ENCODE peak calls at places on chromosomes 4 and X, in six cellular contexts. S is esophagus squamous epithelium, O is lower lobe of right lung, C is MM.1S, R is stomach, M is uterus. N is an unnamed sample.
A peak's percentile ranks its signal among the peaks of the same experiment; 100 is the strongest.

GRCh38 chr4:182695842-182696241 is 221.3 kb downstream of the DCTD start:
- DNase-seq in S (no peak), R (no peak), C (no peak), M (no peak), O (no peak), N (no peak)

GRCh38 chr4:184544711-184545409 is 70.5 kb upstream of the IRF2 start:
- DNase-seq in S (no peak), O (no peak), R (no peak), M (no peak), C (no peak), N (no peak)

GRCh38 chr4:184746532-184746870 is 12.6 kb upstream of the CENPU start:
- DNase-seq in C (no peak), M (peak; percentile 63), O (no peak), S (no peak), R (peak; percentile 76), N (no peak)

GRCh38 chr4:147924604-147925412 is 192.9 kb downstream of the ARHGAP10 start:
- DNase-seq in M (no peak), S (no peak), R (peak; percentile 31), C (no peak), O (no peak), N (no peak)

GRCh38 chrX:43108828-43109227 is 330.9 kb upstream of the PPP1R2C start:
- DNase-seq in S (no peak), M (no peak), O (no peak), C (no peak), R (no peak), N (no peak)

GRCh38 chr4:37490391-37491347 is 195.5 kb downstream of the RELL1 start:
- DNase-seq in S (no peak), O (no peak), M (no peak), C (no peak), R (no peak), N (no peak)

GRCh38 chr4:24321151-24321550 is 263.2 kb downstream of the DHX15 start:
- DNase-seq in S (no peak), M (no peak), C (no peak), O (no peak), R (no peak), N (no peak)

GRCh38 chrX:2928583-2929434 is at the start of gene ARSD:
- DNase-seq in O (peak; percentile 96), S (peak; percentile 75), C (no peak), R (peak; percentile 95), M (peak; percentile 91), N (peak; percentile 37)

GRCh38 chr4:15779336-15779735 is 1.2 kb downstream of the CD38 start:
- DNase-seq in M (peak; percentile 41), R (no peak), C (no peak), O (peak; percentile 61), S (no peak), N (no peak)

GRCh38 chr4:66927937-66928336 is 617.4 kb downstream of the CENPC start:
- DNase-seq in O (no peak), R (no peak), M (no peak), S (no peak), C (no peak), N (no peak)

GRCh38 chrX:63250253-63250868 is 100.8 kb downstream of the SPIN4 start:
- DNase-seq in R (peak; percentile 26), O (no peak), C (peak; percentile 81), S (no peak), M (no peak), N (peak; percentile 50)

GRCh38 chr4:85084371-85085170 is 118.1 kb upstream of the WDFY3 start:
- DNase-seq in S (no peak), O (no peak), C (peak; percentile 77), M (no peak), R (no peak), N (no peak)

GRCh38 chrX:21764043-21764442 is 6.1 kb upstream of the SMPX start:
- DNase-seq in O (no peak), C (no peak), R (no peak), M (no peak), S (no peak), N (no peak)

GRCh38 chrX:106397788-106398538 is 213.8 kb upstream of the RADX start:
- DNase-seq in R (no peak), M (no peak), C (no peak), O (no peak), S (no peak), N (no peak)

GRCh38 chrX:146615807-146616206 is 193.8 kb upstream of the CXorf51B start:
- DNase-seq in M (no peak), C (no peak), O (no peak), S (no peak), R (no peak), N (no peak)

GRCh38 chr4:3851211-3851610 is 85.0 kb downstream of the ADRA2C start:
- DNase-seq in M (no peak), S (no peak), C (peak; percentile 27), O (no peak), R (no peak), N (no peak)

GRCh38 chrX:56763556-56764152 is 34.6 kb downstream of the NBDY start:
- DNase-seq in S (no peak), C (peak; percentile 95), O (no peak), M (peak; percentile 84), R (peak; percentile 82), N (peak; percentile 90)

GRCh38 chrX:47060708-47061107 is 17.5 kb upstream of the RGN start:
- DNase-seq in O (no peak), R (no peak), S (no peak), C (no peak), M (no peak), N (no peak)

GRCh38 chr4:159227378-159227777 is 124.5 kb downstream of the RAPGEF2 start:
- DNase-seq in M (no peak), R (no peak), C (no peak), O (no peak), S (no peak), N (no peak)

GRCh38 chr4:152206646-152207435 is 329.1 kb downstream of the FBXW7 start:
- DNase-seq in C (no peak), O (no peak), M (no peak), S (no peak), R (no peak), N (no peak)

GRCh38 chrX:153245288-153245731 is 66.2 kb downstream of the MAGEA1 start:
- DNase-seq in S (no peak), M (no peak), C (no peak), R (no peak), O (no peak), N (no peak)

GRCh38 chrX:139554367-139554766 is 23.8 kb downstream of the F9 start:
- DNase-seq in C (no peak), S (no peak), M (no peak), R (no peak), O (no peak), N (no peak)

DNA sequence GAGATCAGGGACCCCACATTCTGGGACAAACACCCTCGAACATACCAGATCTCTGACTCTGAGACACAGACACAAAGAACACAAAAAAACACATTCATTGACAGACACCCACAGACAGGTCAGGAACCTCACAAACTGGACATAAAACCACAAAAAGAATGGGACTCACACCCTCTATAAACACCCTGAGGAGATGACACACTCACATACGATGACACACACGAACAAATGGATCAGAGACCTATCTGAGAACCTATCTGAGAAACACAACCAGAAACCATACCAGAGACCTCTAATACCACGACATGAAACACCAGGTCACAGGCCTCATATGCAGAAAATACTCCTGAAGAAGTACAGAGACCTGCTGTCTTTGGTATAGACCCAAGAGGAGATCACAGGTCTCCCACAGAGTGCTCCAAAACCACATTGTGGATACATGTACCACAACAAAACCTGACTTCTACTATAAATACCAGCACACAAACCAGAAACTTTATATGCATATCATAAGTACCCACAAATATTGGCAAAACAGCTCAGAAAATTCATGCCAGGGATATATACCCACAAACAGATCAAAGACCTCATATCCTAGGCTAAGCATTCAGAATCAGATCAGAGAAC is 19.5 kb downstream of the SUV39H1 start:
- DNase-seq in R (no peak), C (no peak), S (no peak), O (no peak), M (no peak), N (no peak)
- H3K27ac ChIP-seq in R (no peak overlapping the region), C (no peak overlapping the region), S (no peak overlapping the region), O (no peak overlapping the region), M (no peak overlapping the region), N (no peak overlapping the region)

GRCh38 chr4:55393461-55394320 is 2.1 kb upstream of the TMEM165 start:
- DNase-seq in O (no peak), R (no peak), M (no peak), S (no peak), C (no peak), N (no peak)
- H3K27ac ChIP-seq in O (no peak overlapping the region), R (peak overlapping the region; percentile 61), M (no peak overlapping the region), S (peak overlapping the region; percentile 18), C (no peak overlapping the region), N (no peak overlapping the region)

DNA sequence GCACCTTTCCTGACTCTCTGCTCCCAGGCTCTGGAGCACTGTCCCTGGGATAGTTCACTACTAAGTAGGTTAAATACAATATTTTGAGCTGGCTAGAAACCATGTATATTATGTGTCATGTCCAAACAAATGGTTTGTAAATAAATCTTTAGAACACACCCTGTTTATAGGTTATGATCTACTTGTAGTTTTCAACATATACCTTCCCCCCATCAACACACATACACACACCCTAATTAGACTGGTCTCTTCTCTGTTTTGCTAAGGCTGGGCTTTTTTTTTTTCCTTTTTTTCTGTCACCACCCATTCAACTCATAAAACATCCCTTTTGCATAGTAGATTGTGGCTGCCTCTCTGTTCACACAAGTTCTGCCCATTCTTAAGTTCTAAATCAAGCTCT is 124.3 kb downstream of the KLHL13 start:
- DNase-seq in O (no peak), R (no peak), C (no peak), S (no peak), M (no peak), N (no peak)
- H3K27ac ChIP-seq in O (no peak overlapping the region), R (no peak overlapping the region), C (no peak overlapping the region), S (no peak overlapping the region), M (no peak overlapping the region), N (no peak overlapping the region)

GRCh38 chr4:26175905-26176304 is 144.9 kb upstream of the RBPJ start:
- DNase-seq in C (no peak), R (no peak), S (no peak), M (no peak), O (no peak), N (no peak)

GRCh38 chr4:26176621-26177121 is 144.1 kb upstream of the RBPJ start:
- DNase-seq in S (no peak), O (no peak), C (no peak), M (no peak), R (no peak), N (no peak)

GRCh38 chr4:26173619-26174018 is 147.2 kb upstream of the RBPJ start:
- DNase-seq in S (no peak), R (peak; percentile 35), C (no peak), O (no peak), M (no peak), N (no peak)

GRCh38 chr4:26174033-26174432 is 146.8 kb upstream of the RBPJ start:
- DNase-seq in S (no peak), M (no peak), C (no peak), R (no peak), O (no peak), N (no peak)

DNA sequence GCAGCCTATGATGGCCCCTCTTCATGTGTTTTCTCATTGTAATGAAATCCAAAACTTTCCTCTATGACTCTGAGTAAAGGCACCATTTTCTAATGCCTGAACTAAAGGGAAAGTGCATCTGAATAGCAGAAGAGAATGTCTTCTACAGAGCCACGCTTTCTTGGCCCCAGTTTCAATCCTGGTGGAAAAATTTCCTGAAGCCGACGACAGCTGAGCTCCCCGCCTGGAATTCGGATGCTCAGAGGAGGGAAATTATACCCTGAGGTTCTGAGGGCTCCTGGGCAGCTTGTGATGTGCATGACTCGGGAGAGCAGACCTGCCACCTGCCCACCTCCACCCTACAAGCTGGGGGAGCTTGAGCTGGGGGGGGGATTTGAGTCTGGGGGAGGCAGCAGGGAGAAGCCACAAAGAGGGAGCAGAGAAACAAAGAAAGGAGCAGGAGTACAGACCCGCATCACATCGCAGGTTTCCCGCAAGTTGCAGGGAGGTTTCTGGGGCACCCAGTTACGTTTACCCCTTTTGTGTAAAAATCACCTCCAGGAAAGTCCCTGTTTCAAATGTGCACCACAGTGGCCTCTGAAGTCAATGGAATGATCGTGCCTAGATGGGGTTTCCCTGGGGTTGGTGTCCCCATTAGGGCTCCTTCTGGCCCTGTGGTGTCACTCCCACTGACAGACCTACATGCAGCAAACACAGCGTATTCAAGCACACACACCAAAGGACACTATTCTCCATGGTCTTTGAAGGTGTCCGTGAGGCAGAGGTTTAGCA is 145.6 kb upstream of the RBPJ start:
- DNase-seq in C (no peak), S (no peak), O (no peak), R (no peak), M (no peak), N (peak; percentile 63)
- H3K27ac ChIP-seq in C (no peak overlapping the region), S (no peak overlapping the region), O (no peak overlapping the region), R (no peak overlapping the region), M (no peak overlapping the region), N (peak overlapping the region; percentile 5)

N was measured in CD4-positive, alpha-beta memory T cell.